ENCODE peak calls at places on chromosomes 12 and 14, in ten cellular contexts. Z, O, I, B, W, F, E, G, R and N are unnamed samples.

GRCh38 chr14:106518054-106518943 is 991.9 kb downstream of the TMEM121 start:
- DNase-seq in F (no peak), I (peak; percentile 55), R (peak; percentile 54), E (peak; percentile 87), G (peak; percentile 69), Z (no peak), O (no peak), W (no peak), B (peak; percentile 38), N (no peak)

GRCh38 chr12:18250313-18250916 is 10.9 kb upstream of the PIK3C2G start:
- DNase-seq in R (peak; percentile 54), F (peak; percentile 21), B (no peak), Z (peak; percentile 76), W (no peak), G (no peak), O (no peak), E (no peak), I (no peak), N (no peak)

GRCh38 chr12:1350934-1351240 is 243.5 kb downstream of the FBXL14 start:
- DNase-seq in R (no peak), Z (no peak), E (no peak), B (no peak), O (no peak), G (no peak), I (no peak), W (no peak), F (no peak), N (no peak)

GRCh38 chr12:47825239-47825639 is 5.5 kb upstream of the HDAC7 start:
- DNase-seq in E (no peak), O (no peak), F (peak; percentile 88), Z (no peak), G (peak; percentile 28), I (peak; percentile 80), W (no peak), B (no peak), R (no peak), N (no peak)

GRCh38 chr12:75850751-75851462 is 180.7 kb downstream of the PHLDA1 start:
- DNase-seq in W (no peak), F (no peak), I (no peak), R (no peak), E (no peak), B (no peak), O (no peak), G (no peak), Z (peak; percentile 84), N (no peak)

GRCh38 chr14:53956427-53957201 is at the start of gene BMP4:
- DNase-seq in O (peak; percentile 95), Z (peak; percentile 30), E (no peak), B (peak; percentile 51), I (peak; percentile 91), R (peak; percentile 65), F (peak; percentile 93), G (peak; percentile 87), W (peak; percentile 66), N (no peak)

GRCh38 chr14:80714489-80714888 is 227.0 kb downstream of the CEP128 start:
- DNase-seq in O (no peak), I (no peak), R (no peak), Z (no peak), B (no peak), F (no peak), G (no peak), E (no peak), W (no peak), N (no peak)

GRCh38 chr12:3295648-3296408 is 195.2 kb upstream of the PRMT8 start:
- DNase-seq in B (peak; percentile 67), W (no peak), R (no peak), G (no peak), F (no peak), Z (peak; percentile 30), I (peak; percentile 73), O (no peak), E (no peak), N (no peak)

DNA sequence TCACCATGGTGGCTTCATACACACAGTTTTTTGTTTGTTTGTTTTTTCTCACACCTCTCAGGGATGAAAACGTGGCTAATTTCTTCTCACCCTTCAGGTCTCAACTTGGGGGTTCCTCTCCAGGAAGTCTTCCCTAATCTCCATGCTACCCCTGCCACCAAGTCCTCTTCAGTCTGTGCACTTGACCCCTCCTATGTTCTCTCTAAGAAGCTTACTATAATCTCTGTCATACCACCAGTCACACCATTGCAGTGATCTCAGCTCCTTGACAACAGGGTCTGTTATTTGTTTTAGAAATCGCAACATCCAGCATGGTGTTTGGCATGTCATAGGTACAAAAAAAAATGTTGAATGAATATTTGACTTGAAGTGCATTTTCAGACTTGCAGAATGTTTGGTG is 83.4 kb downstream of the PRORP start:
- DNase-seq in F (no peak), O (no peak), W (no peak), Z (no peak), R (no peak), B (no peak), G (no peak), I (no peak), E (no peak), N (no peak)
- TF ChIP-seq CTCF in F (no peak), O (no peak), W (no peak), Z (no peak), R (no peak), B (no peak), G (no peak), I (no peak), E (no peak), N (no peak)

GRCh38 chr12:88633312-88633711 is 53.0 kb upstream of the KITLG start:
- DNase-seq in O (no peak), G (no peak), B (no peak), R (no peak), I (no peak), W (no peak), Z (peak; percentile 18), F (no peak), E (no peak), N (no peak)
- TF ChIP-seq CTCF in O (peak; percentile 65), G (no peak), B (no peak), R (no peak), I (peak; percentile 12), W (no peak), Z (peak; percentile 49), F (peak; percentile 60), E (no peak), N (peak; percentile 53)

GRCh38 chr14:55807536-55807935 is 227.5 kb downstream of the KTN1 start:
- DNase-seq in B (peak; percentile 8), Z (no peak), F (no peak), E (no peak), O (no peak), W (no peak), R (peak; percentile 7), I (no peak), G (peak; percentile 35), N (no peak)
- TF ChIP-seq CTCF in B (no peak), Z (no peak), F (no peak), E (no peak), O (no peak), W (no peak), R (no peak), I (no peak), G (no peak), N (no peak)

GRCh38 chr12:50639721-50640120 is 124.2 kb upstream of the ATF1 start:
- DNase-seq in E (no peak), F (no peak), B (no peak), I (no peak), Z (no peak), W (no peak), G (no peak), O (no peak), R (no peak), N (no peak)

GRCh38 chr12:50642755-50643154 is 121.1 kb upstream of the ATF1 start:
- DNase-seq in B (no peak), O (no peak), R (no peak), Z (no peak), E (no peak), W (no peak), G (no peak), I (no peak), F (no peak), N (no peak)

GRCh38 chr12:50642035-50642451 is 121.9 kb upstream of the ATF1 start:
- DNase-seq in W (no peak), R (no peak), I (no peak), F (peak; percentile 33), G (no peak), E (no peak), Z (peak; percentile 89), O (no peak), B (no peak), N (no peak)

GRCh38 chr12:50640321-50640939 is 123.5 kb upstream of the ATF1 start:
- DNase-seq in I (no peak), W (no peak), O (no peak), R (no peak), F (no peak), G (no peak), Z (no peak), B (no peak), E (no peak), N (no peak)

DNA sequence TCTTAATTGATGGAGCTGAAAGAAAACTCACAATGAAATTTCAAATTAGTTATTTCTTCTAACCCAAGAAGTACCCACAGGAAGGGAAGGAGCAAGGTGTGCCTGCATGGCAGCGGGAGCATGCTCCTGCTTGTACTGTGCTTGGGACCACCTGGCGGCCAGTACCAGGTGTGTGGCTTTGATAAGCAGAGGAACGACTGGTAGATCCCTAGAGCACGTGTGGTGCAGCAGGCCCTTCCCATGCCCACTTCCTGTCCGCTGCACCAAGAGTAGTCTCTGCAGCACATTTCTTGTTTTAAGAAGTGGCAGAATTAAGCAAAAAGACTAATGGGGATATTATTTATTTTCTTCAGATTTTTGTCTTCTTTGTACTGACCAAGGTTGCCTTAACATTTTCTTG is 122.3 kb upstream of the ATF1 start:
- DNase-seq in F (no peak), O (peak; percentile 75), E (no peak), R (no peak), B (peak; percentile 82), I (no peak), Z (no peak), G (no peak), W (no peak), N (no peak)
- TF ChIP-seq CTCF in F (no peak), O (peak; percentile 44), E (no peak), R (no peak), B (peak; percentile 7), I (no peak), Z (no peak), G (no peak), W (no peak), N (peak; percentile 18)

GRCh38 chr14:101980251-101980650 is 15.9 kb downstream of the DYNC1H1 start:
- DNase-seq in W (no peak), F (no peak), I (no peak), R (no peak), O (no peak), E (no peak), B (no peak), G (no peak), Z (no peak), N (no peak)
- TF ChIP-seq CTCF in W (no peak), F (no peak), I (no peak), R (no peak), O (no peak), E (no peak), B (no peak), G (no peak), Z (no peak), N (no peak)